ENCODE peak calls at places on chromosomes 2 and 18, in six cellular contexts. Y is ELF-1; U is activated CD8-positive, alpha-beta memory T cell treated with anti-CD3 and anti-CD28 coated beads for 48 hours; O is HT1080; F is T-helper 2 cell; G is fibroblast of mammary gland. C is an unnamed sample.

GRCh38 chr2:129912871-129913694 is 66.4 kb upstream of the RAB6C start:
- DNase-seq in Y (no peak), U (no peak), O (no peak), F (no peak), G (no peak), C (no peak)

GRCh38 chr2:101199153-101199810 is 48.1 kb upstream of the TBC1D8 start:
- DNase-seq in Y (no peak), U (no peak), O (no peak), F (no peak), G (peak), C (no peak)

GRCh38 chr2:191560594-191560993 is 117.3 kb upstream of the NABP1 start:
- DNase-seq in Y (no peak), U (no peak), O (no peak), F (no peak), G (no peak), C (no peak)

GRCh38 chr18:63322908-63323634 is 3.5 kb upstream of the BCL2 start:
- DNase-seq in Y (peak), U (no peak), O (peak), F (peak), G (peak), C (peak)

GRCh38 chr2:649461-650342 is 27.5 kb downstream of the TMEM18 start:
- DNase-seq in Y (no peak), U (no peak), O (no peak), F (no peak), G (no peak), C (no peak)

GRCh38 chr2:143505542-143505941 is 376.3 kb downstream of the ARHGAP15 start:
- DNase-seq in Y (no peak), U (no peak), O (no peak), F (no peak), G (peak), C (no peak)

GRCh38 chr2:121334581-121335293 is 49.7 kb upstream of the TFCP2L1 start:
- DNase-seq in Y (peak), U (no peak), O (no peak), F (no peak), G (no peak), C (no peak)

GRCh38 chr18:12014521-12014920 is 33.2 kb downstream of the IMPA2 start:
- DNase-seq in Y (no peak), U (no peak), O (no peak), F (no peak), G (no peak), C (no peak)

GRCh38 chr18:48623468-48624220 is 84.8 kb downstream of the CTIF start:
- DNase-seq in Y (no peak), U (no peak), O (peak), F (no peak), G (peak), C (no peak)

GRCh38 chr18:48263913-48264506 is 145.2 kb downstream of the ZBTB7C start:
- DNase-seq in Y (no peak), U (no peak), O (peak), F (no peak), G (peak), C (no peak)

GRCh38 chr2:203280428-203281064 is 41.7 kb downstream of the CYP20A1 start:
- DNase-seq in Y (no peak), U (no peak), O (peak), F (no peak), G (peak), C (no peak)

GRCh38 chr18:12645751-12646203 is 12.1 kb downstream of the SPIRE1 start:
- DNase-seq in Y (peak), U (no peak), O (no peak), F (no peak), G (peak), C (no peak)

GRCh38 chr2:54409752-54410151 is 46.4 kb upstream of the SPTBN1 start:
- DNase-seq in Y (no peak), U (no peak), O (no peak), F (no peak), G (no peak), C (no peak)

GRCh38 chr2:30631051-30631671 is 176.1 kb downstream of the CAPN13 start:
- DNase-seq in Y (no peak), U (no peak), O (peak), F (no peak), G (no peak), C (no peak)

GRCh38 chr2:8590940-8591339 is 90.9 kb upstream of the ID2 start:
- DNase-seq in Y (no peak), U (no peak), O (no peak), F (no peak), G (no peak), C (no peak)

GRCh38 chr18:48885951-48886400 is 64.8 kb downstream of the SMAD7 start:
- DNase-seq in Y (no peak), U (no peak), O (no peak), F (no peak), G (no peak), C (no peak)

GRCh38 chr18:47930086-47930843 is at the start of gene SMAD2:
- DNase-seq in Y (peak), U (peak), O (peak), F (peak), G (peak), C (peak)

GRCh38 chr2:207086136-207086535 is 79.6 kb downstream of the KLF7 start:
- DNase-seq in Y (no peak), U (no peak), O (no peak), F (no peak), G (no peak), C (no peak)

GRCh38 chr2:79369127-79369526 is 143.7 kb upstream of the CTNNA2 start:
- DNase-seq in Y (peak), U (no peak), O (no peak), F (no peak), G (no peak), C (no peak)

GRCh38 chr18:59484796-59485328 is 125.8 kb upstream of the LMAN1 start:
- DNase-seq in Y (no peak), U (no peak), O (no peak), F (no peak), G (peak), C (no peak)

C was measured in CD4-positive, alpha-beta T cell.